ENCODE peak calls at places on chromosome 2, in four cellular contexts. A is spleen, O is epithelial cell of prostate, K is K562. H is an unnamed sample.

GRCh38 chr2:145984541-145984940 is 1464.6 kb upstream of the ZEB2 start:
- DNase-seq in A (no peak), O (peak), K (no peak), H (no peak)

GRCh38 chr2:181426687-181427086 is 30.5 kb upstream of the ITGA4 start:
- DNase-seq in A (no peak), O (no peak), K (no peak), H (no peak)

GRCh38 chr2:40451926-40452605 is at the start of gene SLC8A1:
- DNase-seq in A (peak), O (no peak), K (no peak), H (peak)

GRCh38 chr2:15672961-15673918 is 81.6 kb downstream of the DDX1 start:
- DNase-seq in A (no peak), O (no peak), K (no peak), H (no peak)

GRCh38 chr2:234588054-234588430 is 91.2 kb upstream of the ARL4C start:
- DNase-seq in A (no peak), O (no peak), K (no peak), H (no peak)

GRCh38 chr2:132884692-132885091 is 214.7 kb upstream of the LYPD1 start:
- DNase-seq in A (no peak), O (no peak), K (no peak), H (no peak)

GRCh38 chr2:8625399-8626283 is 56.2 kb upstream of the ID2 start:
- DNase-seq in A (no peak), O (no peak), K (no peak), H (no peak)

GRCh38 chr2:232488097-232488711 is 570 bp upstream of the ECEL1 start:
- DNase-seq in A (no peak), O (no peak), K (no peak), H (no peak)

GRCh38 chr2:233221378-233222063 is 30.0 kb upstream of the ATG16L1 start:
- DNase-seq in A (no peak), O (no peak), K (peak), H (no peak)

GRCh38 chr2:24856791-24857211 is 63.2 kb downstream of the ADCY3 start:
- DNase-seq in A (peak), O (no peak), K (no peak), H (no peak)

GRCh38 chr2:222358876-222359275 is 60.1 kb upstream of the PAX3 start:
- DNase-seq in A (no peak), O (no peak), K (no peak), H (no peak)

GRCh38 chr2:145108385-145108784 is 588.5 kb upstream of the ZEB2 start:
- DNase-seq in A (no peak), O (no peak), K (no peak), H (no peak)

GRCh38 chr2:28627722-28628480 is 123.7 kb upstream of the PPP1CB start:
- DNase-seq in A (peak), O (no peak), K (no peak), H (no peak)

GRCh38 chr2:72475246-72475645 is 327.6 kb upstream of the CYP26B1 start:
- DNase-seq in A (peak), O (no peak), K (no peak), H (no peak)

GRCh38 chr2:205017912-205018311 is 472.6 kb downstream of the PARD3B start:
- DNase-seq in A (no peak), O (no peak), K (no peak), H (no peak)

GRCh38 chr2:127623388-127624320 is 22.3 kb upstream of the GPR17 start:
- DNase-seq in A (peak), O (no peak), K (no peak), H (no peak)

GRCh38 chr2:220660277-220661155 is 911.6 kb downstream of the EPHA4 start:
- DNase-seq in A (no peak), O (peak), K (no peak), H (no peak)

GRCh38 chr2:152635635-152636298 is 81.5 kb downstream of the PRPF40A start:
- DNase-seq in A (peak), O (no peak), K (peak), H (no peak)

GRCh38 chr2:169329669-169330554 is 32.4 kb downstream of the LRP2 start:
- DNase-seq in A (no peak), O (no peak), K (no peak), H (no peak)

GRCh38 chr2:169324581-169325260 is 37.6 kb downstream of the LRP2 start:
- DNase-seq in A (no peak), O (no peak), K (no peak), H (no peak)

GRCh38 chr2:169331461-169331860 is 30.9 kb downstream of the LRP2 start:
- DNase-seq in A (no peak), O (no peak), K (no peak), H (no peak)

GRCh38 chr2:169328785-169329184 is 33.5 kb downstream of the LRP2 start:
- DNase-seq in A (no peak), O (no peak), K (no peak), H (no peak)

DNA sequence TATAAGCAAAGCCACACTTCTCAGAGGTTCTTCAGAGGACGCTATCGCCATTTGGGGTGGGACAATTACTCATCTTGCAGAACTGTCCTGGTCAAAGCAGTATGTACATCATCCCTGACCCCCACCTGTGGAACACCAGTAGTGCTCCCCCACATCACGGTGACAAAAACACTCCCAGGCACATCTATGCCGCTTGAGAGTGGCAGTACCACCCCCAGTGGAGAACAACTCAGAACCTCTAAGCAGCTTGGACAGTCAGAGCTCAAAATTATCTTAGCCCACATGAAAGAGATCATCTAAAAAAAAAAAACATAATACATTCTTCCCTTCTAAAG is 31.8 kb downstream of the LRP2 start:
- DNase-seq in A (no peak), O (no peak), K (no peak), H (no peak)
- H3K27ac ChIP-seq in A (no peak), O (no peak), K (no peak), H (no peak)

GRCh38 chr2:9895669-9896068 is 52.4 kb downstream of the TAF1B start:
- DNase-seq in A (no peak), O (peak), K (no peak), H (no peak)
- H3K27ac ChIP-seq in A (no peak), O (peak), K (no peak), H (no peak)

GRCh38 chr2:227864161-227864756 is 7.2 kb upstream of the DAW1 start:
- DNase-seq in A (no peak), O (no peak), K (no peak), H (no peak)
- H3K27ac ChIP-seq in A (no peak), O (no peak), K (no peak), H (peak)

GRCh38 chr2:176455865-176456291 is 186.6 kb downstream of the MTX2 start:
- DNase-seq in A (no peak), O (no peak), K (peak), H (no peak)

GRCh38 chr2:176449852-176450251 is 180.6 kb downstream of the MTX2 start:
- DNase-seq in A (no peak), O (no peak), K (no peak), H (no peak)

GRCh38 chr2:176457486-176457885 is 188.2 kb downstream of the MTX2 start:
- DNase-seq in A (no peak), O (no peak), K (no peak), H (no peak)

GRCh38 chr2:176453784-176454183 is 184.5 kb downstream of the MTX2 start:
- DNase-seq in A (no peak), O (no peak), K (no peak), H (no peak)

GRCh38 chr2:176454893-176455810 is 185.9 kb downstream of the MTX2 start:
- DNase-seq in A (peak), O (no peak), K (peak), H (no peak)
- H3K27ac ChIP-seq in A (no peak), O (no peak), K (no peak), H (no peak)

DNA sequence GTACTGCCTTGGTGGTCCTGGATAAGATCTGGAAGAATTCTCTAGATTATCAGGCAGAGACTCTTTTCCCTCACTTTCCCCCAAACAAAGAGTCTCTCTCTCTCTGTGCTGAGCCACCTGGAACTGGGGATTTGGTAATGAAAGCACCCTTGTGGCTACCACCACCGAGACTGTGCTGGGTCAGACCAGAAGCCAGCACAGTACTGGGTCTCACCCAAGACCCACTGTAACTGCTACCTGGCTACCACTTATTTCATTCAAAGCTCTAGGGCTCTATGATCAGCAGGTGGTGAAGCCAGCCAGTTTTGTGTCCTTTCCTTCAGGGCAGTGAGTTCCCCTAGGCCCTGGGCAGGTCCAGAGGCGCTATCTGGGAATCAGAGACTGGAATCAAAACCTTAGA is 269.6 kb upstream of the CWC22 start:
- DNase-seq in A (peak), O (no peak), K (no peak), H (no peak)
- H3K27ac ChIP-seq in A (no peak), O (no peak), K (no peak), H (no peak)

GRCh38 chr2:173649527-173650219 is 295.0 kb downstream of the CDCA7 start:
- DNase-seq in A (no peak), O (no peak), K (no peak), H (no peak)

GRCh38 chr2:173647681-173648350 is 293.1 kb downstream of the CDCA7 start:
- DNase-seq in A (no peak), O (no peak), K (no peak), H (no peak)

GRCh38 chr2:173651891-173652290 is 297.2 kb downstream of the CDCA7 start:
- DNase-seq in A (no peak), O (no peak), K (no peak), H (no peak)

GRCh38 chr2:173652311-173652710 is 297.6 kb downstream of the CDCA7 start:
- DNase-seq in A (no peak), O (peak), K (no peak), H (no peak)

GRCh38 chr2:173648816-173649215 is 294.1 kb downstream of the CDCA7 start:
- DNase-seq in A (no peak), O (no peak), K (no peak), H (no peak)
- H3K27ac ChIP-seq in A (no peak), O (no peak), K (no peak), H (no peak)

GRCh38 chr2:18903750-18904149 is 314.4 kb upstream of the NT5C1B start:
- DNase-seq in A (peak), O (no peak), K (no peak), H (no peak)

GRCh38 chr2:18899725-18900124 is 310.4 kb upstream of the NT5C1B start:
- DNase-seq in A (no peak), O (no peak), K (no peak), H (no peak)

GRCh38 chr2:18900691-18901113 is 311.3 kb upstream of the NT5C1B start:
- DNase-seq in A (no peak), O (no peak), K (no peak), H (no peak)

GRCh38 chr2:18898271-18898670 is 308.9 kb upstream of the NT5C1B start:
- DNase-seq in A (no peak), O (no peak), K (no peak), H (no peak)

GRCh38 chr2:18901255-18901654 is 311.9 kb upstream of the NT5C1B start:
- DNase-seq in A (no peak), O (no peak), K (no peak), H (no peak)
- H3K27ac ChIP-seq in A (no peak), O (no peak), K (no peak), H (no peak)

GRCh38 chr2:120246546-120247300 is 5.9 kb upstream of the RALB start:
- DNase-seq in A (peak), O (no peak), K (no peak), H (no peak)
- H3K27ac ChIP-seq in A (no peak), O (no peak), K (no peak), H (no peak)

GRCh38 chr2:45170191-45170975 is 161.1 kb upstream of the SIX2 start:
- DNase-seq in A (no peak), O (no peak), K (no peak), H (no peak)

GRCh38 chr2:45170976-45171514 is 161.8 kb upstream of the SIX2 start:
- DNase-seq in A (no peak), O (no peak), K (no peak), H (no peak)

GRCh38 chr2:45176399-45176798 is 167.1 kb upstream of the SIX2 start:
- DNase-seq in A (no peak), O (no peak), K (no peak), H (no peak)

GRCh38 chr2:45173513-45173912 is 164.3 kb upstream of the SIX2 start:
- DNase-seq in A (no peak), O (peak), K (no peak), H (no peak)

DNA sequence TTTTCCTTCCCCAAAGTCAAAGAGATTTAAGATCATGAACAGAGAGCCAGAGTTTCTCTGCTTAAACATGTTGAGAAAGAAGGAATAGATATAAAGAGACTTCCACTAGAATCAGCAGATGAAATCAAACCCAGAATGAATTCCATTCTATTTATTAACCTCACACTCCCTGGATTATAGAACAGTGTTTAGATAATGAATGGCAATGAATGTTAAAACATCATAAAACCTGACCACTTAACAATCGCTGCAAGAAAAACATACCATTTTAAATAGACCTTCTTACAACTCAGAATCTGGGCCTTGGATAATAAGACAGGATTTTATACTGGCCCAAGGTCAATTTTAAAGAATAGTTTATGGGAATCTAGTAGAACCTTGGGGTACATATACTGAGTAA is 163.7 kb upstream of the SIX2 start:
- DNase-seq in A (no peak), O (no peak), K (no peak), H (no peak)
- H3K27ac ChIP-seq in A (no peak), O (peak), K (no peak), H (no peak)

GRCh38 chr2:3361518-3362438 is 15.8 kb downstream of the EIPR1 start:
- DNase-seq in A (no peak), O (no peak), K (no peak), H (no peak)
- H3K27ac ChIP-seq in A (no peak), O (no peak), K (no peak), H (no peak)